ENCODE peak calls at places on chromosomes 1 and 21, in seven cellular contexts. I is neural progenitor cell, L is endothelial cell of umbilical vein, Z is GM23338, C is GM12878, F is hepatocyte, V is MM.1S. S is an unnamed sample.

GRCh38 chr21:45874716-45875415 is 106.7 kb upstream of the COL6A1 start:
- DNase-seq in I (peak; percentile 26), L (peak; percentile 6), Z (no peak), C (no peak), F (peak; percentile 90), V (no peak), S (peak; percentile 96)

GRCh38 chr1:44237721-44238457 is 24.6 kb downstream of the DMAP1 start:
- DNase-seq in I (peak; percentile 89), L (peak; percentile 40), Z (peak; percentile 93), C (no peak), F (peak; percentile 88), V (no peak), S (peak; percentile 18)

GRCh38 chr21:41897047-41897669 is 18.0 kb upstream of the PRDM15 start:
- DNase-seq in I (no peak), L (no peak), Z (peak; percentile 39), C (no peak), F (no peak), V (no peak), S (no peak)

GRCh38 chr1:78651247-78651646 is 1.6 kb downstream of the IFI44 start:
- DNase-seq in I (no peak), L (peak; percentile 37), Z (no peak), C (no peak), F (no peak), V (no peak), S (peak; percentile 41)

GRCh38 chr21:24046816-24047443 is 1560.4 kb downstream of the MRPL39 start:
- DNase-seq in I (no peak), L (peak; percentile 49), Z (no peak), C (no peak), F (no peak), V (no peak), S (no peak)

GRCh38 chr21:39064325-39065012 is 118.8 kb downstream of the PSMG1 start:
- DNase-seq in I (no peak), L (no peak), Z (no peak), C (no peak), F (no peak), V (no peak), S (no peak)

GRCh38 chr1:23122023-23122738 is 46.5 kb downstream of the LUZP1 start:
- DNase-seq in I (peak; percentile 25), L (peak; percentile 60), Z (peak; percentile 29), C (no peak), F (peak; percentile 24), V (no peak), S (peak; percentile 85)

GRCh38 chr1:162616848-162617247 is 15.4 kb upstream of the DDR2 start:
- DNase-seq in I (no peak), L (no peak), Z (no peak), C (no peak), F (no peak), V (no peak), S (no peak)

GRCh38 chr1:78340006-78340405 is 150.8 kb upstream of the PTGFR start:
- DNase-seq in I (no peak), L (peak; percentile 56), Z (no peak), C (no peak), F (no peak), V (no peak), S (peak; percentile 89)

GRCh38 chr1:175599212-175599681 is 144.1 kb downstream of the TNR start:
- DNase-seq in I (peak; percentile 74), L (no peak), Z (peak; percentile 84), C (no peak), F (peak; percentile 20), V (no peak), S (no peak)

GRCh38 chr1:224615861-224616760 is at the start of gene CNIH3:
- DNase-seq in I (peak; percentile 91), L (no peak), Z (peak; percentile 93), C (no peak), F (peak; percentile 60), V (no peak), S (peak; percentile 83)

GRCh38 chr1:40315239-40315794 is 1.8 kb downstream of the COL9A2 start:
- DNase-seq in I (peak; percentile 94), L (peak; percentile 86), Z (peak; percentile 90), C (peak; percentile 53), F (peak; percentile 91), V (peak; percentile 89), S (peak; percentile 81)

GRCh38 chr1:40317394-40318074 is 448 bp upstream of the COL9A2 start:
- DNase-seq in I (peak; percentile 16), L (no peak), Z (peak; percentile 44), C (no peak), F (no peak), V (no peak), S (no peak)

GRCh38 chr1:40318476-40318875 is 1.4 kb upstream of the COL9A2 start:
- DNase-seq in I (no peak), L (no peak), Z (no peak), C (no peak), F (no peak), V (no peak), S (no peak)

GRCh38 chr1:40315795-40316594 is 1.1 kb downstream of the COL9A2 start:
- DNase-seq in I (peak; percentile 58), L (peak; percentile 27), Z (peak; percentile 58), C (no peak), F (peak; percentile 49), V (no peak), S (no peak)

DNA sequence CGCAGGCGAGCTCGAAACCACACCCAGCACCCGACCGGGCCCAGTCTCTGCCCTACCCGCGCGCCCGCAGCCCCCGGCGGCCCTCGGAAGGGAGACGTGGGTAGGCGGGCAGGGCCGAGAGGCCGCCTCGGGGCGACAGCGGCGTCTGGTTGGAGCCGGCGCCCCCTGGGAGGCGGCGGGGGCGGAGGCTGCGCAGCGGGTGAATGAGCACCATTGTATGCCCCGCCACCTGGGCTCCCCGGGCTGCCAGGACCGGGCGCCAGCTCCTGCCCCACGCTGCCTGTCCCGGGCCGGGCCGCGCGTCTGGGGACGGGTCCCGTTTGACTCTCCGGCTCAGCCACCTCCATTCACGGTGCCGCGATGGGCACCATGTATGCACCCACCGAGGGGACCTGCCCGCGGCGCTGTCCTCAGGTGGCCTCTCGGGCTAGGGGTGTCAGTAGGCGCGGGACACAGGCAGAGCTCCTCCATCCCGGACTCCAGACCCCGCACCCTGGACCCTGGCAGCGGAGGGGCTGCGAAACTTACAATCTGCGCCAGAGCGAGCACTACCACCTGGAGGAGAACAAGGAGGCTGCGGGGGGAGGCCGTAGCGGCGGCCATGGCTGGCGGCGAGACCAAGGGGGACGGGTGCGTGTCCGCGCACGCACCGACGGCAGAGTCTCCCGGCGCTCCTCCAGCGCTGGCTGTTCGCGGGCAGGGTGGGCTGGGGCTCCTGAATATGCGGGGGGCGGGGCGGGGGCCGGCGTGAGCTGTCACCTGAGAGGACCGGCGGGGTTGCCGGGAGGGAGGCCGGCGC is at the start of gene COL9A2:
- DNase-seq in I (peak; percentile 64), L (peak; percentile 15), Z (peak; percentile 55), C (no peak), F (peak; percentile 73), V (peak; percentile 29), S (peak; percentile 33)
- TF ChIP-seq EZH2 in I (peak; percentile 91), L (peak; percentile 77), Z (peak; percentile 37), C (no peak), F (no peak), V (no peak), S (peak; percentile 52)

GRCh38 chr1:197146108-197147095 is at the start of gene ASPM:
- DNase-seq in I (peak; percentile 97), L (peak; percentile 96), Z (peak; percentile 98), C (peak; percentile 76), F (peak; percentile 97), V (peak; percentile 97), S (peak; percentile 92)

GRCh38 chr1:197141556-197141955 is 4.9 kb downstream of the ASPM start:
- DNase-seq in I (no peak), L (peak; percentile 9), Z (no peak), C (no peak), F (no peak), V (no peak), S (no peak)

GRCh38 chr1:197145451-197146029 is 929 bp downstream of the ASPM start:
- DNase-seq in I (no peak), L (peak; percentile 56), Z (no peak), C (no peak), F (no peak), V (peak; percentile 35), S (peak; percentile 31)

GRCh38 chr1:197149340-197149739 is 2.9 kb upstream of the ASPM start:
- DNase-seq in I (no peak), L (no peak), Z (no peak), C (no peak), F (no peak), V (no peak), S (no peak)

DNA sequence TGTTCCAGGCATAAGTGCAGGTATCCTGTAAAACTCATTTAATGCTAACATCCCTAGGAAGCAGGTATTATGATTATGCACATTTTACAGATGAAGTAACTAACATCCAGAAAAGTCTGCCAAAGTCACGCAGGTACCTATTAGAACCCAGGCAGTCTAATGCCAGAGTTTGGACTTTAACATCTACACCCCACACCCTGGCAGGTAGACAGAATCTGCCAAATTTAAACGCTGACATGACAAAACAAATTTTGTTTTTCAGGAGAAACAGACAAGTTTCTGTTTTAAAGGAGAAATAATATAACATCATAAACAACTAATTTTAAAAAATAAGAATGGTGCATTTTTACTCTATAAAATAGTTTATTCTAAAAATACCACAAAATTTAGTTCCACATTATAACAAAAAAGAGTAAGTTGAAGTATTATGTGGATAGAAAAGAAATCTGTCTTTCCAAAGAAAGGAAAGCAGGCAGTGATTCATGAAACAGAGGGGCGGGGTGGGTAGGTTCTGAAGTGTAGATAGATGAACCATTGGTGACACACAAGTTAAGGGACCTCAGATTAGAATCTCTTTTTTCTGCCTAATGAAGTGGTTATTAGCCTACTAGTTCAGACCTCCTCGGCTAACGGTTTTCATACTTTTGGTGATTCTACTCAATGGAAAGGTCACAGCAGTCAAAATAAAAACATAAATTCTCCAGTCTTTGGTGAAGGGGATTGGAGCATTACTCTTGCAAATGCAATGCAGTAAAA is 1.7 kb downstream of the ASPM start:
- DNase-seq in I (no peak), L (peak; percentile 63), Z (no peak), C (no peak), F (no peak), V (peak; percentile 8), S (peak; percentile 53)
- H3K27ac ChIP-seq in I (no peak overlapping the region), L (peak overlapping the region; percentile 39), Z (no peak overlapping the region), C (peak overlapping the region; percentile 48), F (no peak overlapping the region), V (no peak overlapping the region), S (no peak overlapping the region)

GRCh38 chr1:206578959-206579358 is 33.3 kb downstream of the EIF2D start:
- DNase-seq in I (no peak), L (no peak), Z (no peak), C (no peak), F (no peak), V (no peak), S (no peak)
- H4K20me1 ChIP-seq in I (no peaks in the 10 kb centered on the region), L (no peaks in the 10 kb centered on the region), Z (no peaks in the 10 kb centered on the region), C (peaks cover 2% of the 10 kb centered on the region), F (no peaks in the 10 kb centered on the region), V (peaks cover 78% of the 10 kb centered on the region), S (no peaks in the 10 kb centered on the region)

DNA sequence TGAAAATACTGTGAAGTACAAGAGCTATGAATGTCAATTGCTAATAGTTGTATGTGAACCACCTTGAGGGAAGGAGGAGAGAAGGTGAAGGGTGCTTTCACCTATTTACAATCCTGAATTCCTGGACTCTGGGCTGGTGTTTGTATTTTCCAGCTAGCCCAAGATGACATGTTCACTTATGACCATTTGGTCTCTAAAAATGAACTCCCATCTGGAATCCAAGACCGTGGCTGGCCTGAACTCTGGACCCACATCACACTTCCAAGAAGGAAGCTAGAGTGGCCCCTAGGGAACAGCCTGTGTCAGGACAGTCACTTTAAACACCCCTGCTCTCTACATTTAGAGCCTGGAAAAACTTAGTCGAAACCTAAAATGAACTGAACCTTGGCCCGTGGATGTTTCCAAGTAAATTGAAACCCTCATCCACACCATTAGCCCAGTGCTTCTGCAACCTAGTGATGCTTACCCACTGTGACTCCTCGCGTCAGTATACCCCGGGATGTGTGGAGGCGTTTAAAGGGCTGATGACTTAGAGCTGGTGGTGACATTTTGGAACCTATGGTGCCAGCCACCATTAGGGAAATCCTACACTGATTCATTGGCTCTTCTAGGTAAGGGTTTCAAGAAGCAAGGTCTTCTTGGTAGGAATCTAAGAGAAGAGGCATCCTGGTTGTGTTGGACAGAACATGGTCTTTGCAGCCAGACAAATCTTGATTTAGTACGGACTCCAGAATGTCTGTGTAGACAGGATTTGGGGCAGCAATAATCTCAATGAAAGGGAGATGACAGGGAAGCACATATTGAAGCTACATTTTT is 171.5 kb upstream of the IRF2BP2 start:
- DNase-seq in I (peak; percentile 13), L (peak; percentile 18), Z (peak; percentile 45), C (no peak), F (peak; percentile 91), V (no peak), S (no peak)
- TF ChIP-seq EZH2 in I (peak; percentile 43), L (no peak), Z (no peak), C (no peak), F (no peak), V (no peak), S (peak; percentile 35)